ENCODE peak calls at places on chromosomes 3 and 15, in four cellular contexts. H is mesenchymal stem cell, O is neuronal stem cell, X is H1. V is an unnamed sample. For H3K79me1 and H3K27me3, the result is how much of the 10 kb centered on the place peaks cover.

GRCh38 chr3:160928183-160928718 is 172.2 kb downstream of the PPM1L start:
- DNase-seq in O (no peak), H (no peak), X (no peak), V (no peak)

GRCh38 chr3:148816427-148816826 is 11.2 kb upstream of the CPB1 start:
- DNase-seq in H (no peak), X (no peak), O (no peak), V (no peak)

GRCh38 chr3:184688251-184688851 is 23.5 kb downstream of the MAGEF1 start:
- DNase-seq in O (no peak), X (no peak), H (peak), V (no peak)

GRCh38 chr3:186277268-186277909 is 84.6 kb downstream of the DGKG start:
- DNase-seq in X (no peak), H (peak), O (no peak), V (peak)

GRCh38 chr3:171284308-171285075 is 175.7 kb downstream of the TNIK start:
- DNase-seq in H (peak), O (no peak), X (peak), V (no peak)

GRCh38 chr3:149384167-149384566 is 6.7 kb upstream of the TM4SF1 start:
- DNase-seq in O (no peak), H (no peak), X (no peak), V (no peak)

GRCh38 chr3:195124378-195124985 is 146.5 kb downstream of the XXYLT1 start:
- DNase-seq in X (no peak), O (no peak), H (no peak), V (no peak)

GRCh38 chr15:78360958-78361714 is 21.0 kb downstream of the CRABP1 start:
- DNase-seq in X (no peak), O (no peak), H (no peak), V (no peak)

GRCh38 chr3:124565551-124565950 is 164.7 kb upstream of the UMPS start:
- DNase-seq in H (no peak), O (no peak), X (no peak), V (no peak)

GRCh38 chr3:188465311-188465710 is 311.4 kb downstream of the LPP start:
- DNase-seq in X (no peak), O (peak), H (peak), V (no peak)
- H3K79me1 ChIP-seq in X (under half), O (under half), H (under half), V (under half)

GRCh38 chr15:66805207-66805975 is 103.4 kb downstream of the SMAD6 start:
- DNase-seq in X (no peak), H (no peak), O (no peak), V (no peak)

GRCh38 chr15:66803182-66803729 is 101.2 kb downstream of the SMAD6 start:
- DNase-seq in O (peak), X (peak), H (peak), V (peak)

GRCh38 chr15:66802087-66803001 is 100.3 kb downstream of the SMAD6 start:
- DNase-seq in O (no peak), H (peak), X (no peak), V (no peak)

GRCh38 chr15:66801266-66801665 is 99.2 kb downstream of the SMAD6 start:
- DNase-seq in H (no peak), O (no peak), X (no peak), V (no peak)

DNA sequence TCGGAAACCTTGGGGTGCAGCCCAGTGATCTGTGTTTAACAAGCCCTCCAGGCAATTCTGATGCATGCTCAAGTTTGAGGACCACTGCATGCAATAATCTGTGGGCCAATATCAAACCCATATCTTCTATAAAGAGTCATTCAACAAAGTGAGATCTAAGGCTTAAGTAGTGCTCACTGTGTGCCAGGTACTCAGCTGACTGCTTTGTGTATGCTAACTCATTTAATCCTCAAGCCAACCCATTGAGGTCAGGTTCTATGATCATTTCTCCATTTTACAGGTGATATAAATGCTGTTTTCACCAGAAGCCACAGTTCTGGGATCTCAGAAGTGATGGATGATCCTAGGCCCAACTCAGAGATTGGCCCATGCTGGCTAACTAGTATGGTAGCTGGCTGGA is 101.7 kb downstream of the SMAD6 start:
- DNase-seq in O (no peak), H (no peak), X (no peak), V (no peak)
- H4K8ac ChIP-seq in O (no peak), H (peak), X (no peak), V (no peak)

DNA sequence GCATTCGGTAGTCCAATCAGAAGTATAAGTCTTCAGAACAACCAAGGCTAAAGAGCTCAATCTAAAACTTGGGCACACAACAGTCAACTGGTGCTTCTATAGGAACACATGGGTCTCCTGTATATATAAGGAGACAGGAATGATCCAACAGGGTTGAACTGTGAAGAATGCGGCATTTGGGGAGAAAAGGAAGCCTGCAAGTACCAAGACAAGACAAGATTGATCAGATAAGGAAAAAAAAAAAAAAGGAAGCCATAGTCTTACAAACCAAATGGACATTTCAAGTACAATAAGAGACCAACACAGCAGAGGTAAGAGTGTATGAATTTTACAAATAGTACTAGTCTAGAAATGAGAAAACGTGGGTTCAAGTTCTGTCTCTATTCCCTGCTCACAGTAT is 6.5 kb downstream of the CPEB1 start:
- DNase-seq in O (no peak), X (no peak), H (no peak), V (no peak)
- H3K27me3 ChIP-seq in O (under half), X (under half), H (half or more), V (under half)

DNA sequence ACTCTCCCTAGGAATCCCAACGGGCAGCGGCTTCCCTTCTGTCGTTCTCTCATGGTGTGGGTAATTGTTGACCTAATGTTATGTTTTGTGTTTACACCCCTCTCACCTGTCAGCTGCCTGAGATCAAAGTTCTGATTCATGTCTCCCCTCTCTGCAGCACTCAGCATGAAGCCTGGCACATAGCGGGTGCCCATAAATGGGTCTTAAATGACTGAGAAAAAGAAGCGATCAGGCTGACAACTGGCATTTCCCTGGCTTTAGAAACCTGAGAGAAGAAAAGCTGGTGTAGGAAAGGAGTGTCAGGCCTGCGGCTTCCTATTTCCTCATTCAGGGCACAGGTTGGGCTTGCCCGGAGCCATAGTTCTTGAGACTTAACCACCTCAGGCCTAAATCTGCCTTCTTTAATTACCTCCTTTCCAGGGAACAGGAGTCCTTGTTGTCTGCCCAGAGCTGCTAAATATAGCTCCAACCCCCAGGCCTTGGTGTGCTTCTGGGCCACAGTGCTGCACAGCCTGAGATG is 31.8 kb downstream of the LPP start:
- DNase-seq in H (peak), X (no peak), O (no peak), V (no peak)
- H3K79me1 ChIP-seq in H (under half), X (under half), O (under half), V (under half)

GRCh38 chr3:172709776-172710708 is 825 bp downstream of the NCEH1 start:
- DNase-seq in O (no peak), X (no peak), H (peak), V (peak)
- H4K8ac ChIP-seq in O (no peak), X (no peak), H (peak), V (no peak)

GRCh38 chr3:15926866-15927265 is 129.1 kb upstream of the ANKRD28 start:
- DNase-seq in H (no peak), O (no peak), X (no peak), V (no peak)

GRCh38 chr3:15924914-15925313 is 127.1 kb upstream of the ANKRD28 start:
- DNase-seq in X (no peak), H (no peak), O (no peak), V (no peak)

GRCh38 chr3:15919971-15920370 is 122.2 kb upstream of the ANKRD28 start:
- DNase-seq in X (no peak), H (no peak), O (no peak), V (no peak)

GRCh38 chr3:15927969-15928368 is 130.2 kb upstream of the ANKRD28 start:
- DNase-seq in H (no peak), O (no peak), X (no peak), V (no peak)

DNA sequence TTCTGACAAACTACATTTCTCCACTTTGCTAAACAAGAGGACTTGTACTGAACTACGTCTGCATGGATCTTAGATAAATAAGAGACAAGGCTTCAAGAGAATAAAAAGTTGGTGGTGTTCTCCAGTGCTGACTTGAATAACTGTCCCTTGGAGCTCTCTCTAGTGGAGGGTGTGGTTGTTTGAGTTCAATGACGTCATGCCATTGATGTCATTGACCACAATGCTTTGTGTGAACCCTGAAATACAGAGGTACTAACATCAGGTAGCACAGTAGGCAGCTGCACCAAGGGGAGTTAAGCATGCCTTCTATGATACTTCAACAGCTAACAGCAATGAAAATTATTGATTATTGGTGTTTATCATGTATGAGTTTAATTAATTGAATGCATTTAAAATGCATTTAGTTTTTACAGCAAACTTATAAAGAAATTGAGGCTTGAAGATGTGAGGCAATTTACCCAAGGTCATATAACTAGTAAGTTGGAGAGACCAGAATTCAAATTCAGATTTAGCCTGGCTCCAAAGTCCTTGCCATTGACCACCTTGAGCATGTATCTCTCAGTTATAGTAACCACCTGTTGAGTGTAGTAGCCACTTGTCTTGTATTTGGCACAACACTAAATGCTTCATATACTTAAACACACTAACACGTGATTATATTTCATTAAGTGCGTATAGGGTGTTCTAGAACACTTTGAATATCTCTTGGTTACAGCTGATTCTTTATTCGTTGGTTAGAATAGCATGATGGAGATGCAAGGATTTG is 126.0 kb upstream of the ANKRD28 start:
- DNase-seq in H (no peak), O (no peak), X (no peak), V (no peak)
- H3K27me3 ChIP-seq in H (under half), O (under half), X (under half), V (under half)

GRCh38 chr15:63018639-63019038 is 23.9 kb upstream of the TPM1 start:
- DNase-seq in X (no peak), H (peak), O (no peak), V (no peak)

GRCh38 chr15:63019539-63020109 is 22.9 kb upstream of the TPM1 start:
- DNase-seq in X (no peak), H (peak), O (no peak), V (peak)

GRCh38 chr15:63021031-63021430 is 21.5 kb upstream of the TPM1 start:
- DNase-seq in O (no peak), H (no peak), X (no peak), V (no peak)

GRCh38 chr15:63022181-63022580 is 20.4 kb upstream of the TPM1 start:
- DNase-seq in O (no peak), X (no peak), H (no peak), V (no peak)

GRCh38 chr15:63020128-63020527 is 22.4 kb upstream of the TPM1 start:
- DNase-seq in O (no peak), H (no peak), X (no peak), V (no peak)
- H3K79me1 ChIP-seq in O (under half), H (under half), X (under half), V (under half)

V was measured in H9.